ENCODE peak calls at places on chromosomes 7 and 10, in seven cellular contexts. One of them, this sample, is unnamed. For H3K4me1, the result is how much of the 10 kb centered on the place peaks cover.

GRCh38 chr10:131270461-131271190 is 40.9 kb downstream of the TCERG1L start:
- DNase-seq in A549: no peak
- DNase-seq in tibial artery: no peak
- DNase-seq in MM.1S: no peak
- DNase-seq in stomach: no peak
- DNase-seq in lung: no peak
- DNase-seq in psoas muscle: no peak
- DNase-seq in this sample: no peak

GRCh38 chr10:14617125-14617524 is 157.6 kb downstream of the FAM107B start:
- DNase-seq in A549: no peak
- DNase-seq in tibial artery: no peak
- DNase-seq in MM.1S: no peak
- DNase-seq in stomach: no peak
- DNase-seq in lung: no peak
- DNase-seq in psoas muscle: no peak
- DNase-seq in this sample: no peak

GRCh38 chr7:3861941-3862340 is 560.9 kb downstream of the SDK1 start:
- DNase-seq in A549: no peak
- DNase-seq in tibial artery: peak
- DNase-seq in MM.1S: no peak
- DNase-seq in stomach: no peak
- DNase-seq in lung: peak
- DNase-seq in psoas muscle: no peak
- DNase-seq in this sample: peak

GRCh38 chr7:148304456-148304855 is 286.1 kb upstream of the C7orf33 start:
- DNase-seq in A549: no peak
- DNase-seq in tibial artery: no peak
- DNase-seq in MM.1S: peak
- DNase-seq in stomach: no peak
- DNase-seq in lung: no peak
- DNase-seq in psoas muscle: no peak
- DNase-seq in this sample: no peak

GRCh38 chr10:29619273-29619672 is 15.5 kb downstream of the SVIL start:
- DNase-seq in A549: peak
- DNase-seq in tibial artery: no peak
- DNase-seq in MM.1S: no peak
- DNase-seq in stomach: no peak
- DNase-seq in lung: no peak
- DNase-seq in psoas muscle: no peak
- DNase-seq in this sample: no peak

GRCh38 chr10:123579675-123580074 is 86.5 kb upstream of the GPR26 start:
- DNase-seq in A549: no peak
- DNase-seq in tibial artery: no peak
- DNase-seq in MM.1S: no peak
- DNase-seq in stomach: no peak
- DNase-seq in lung: no peak
- DNase-seq in psoas muscle: no peak
- DNase-seq in this sample: no peak

GRCh38 chr7:34823650-34824258 is 165.7 kb downstream of the NPSR1 start:
- DNase-seq in A549: peak
- DNase-seq in tibial artery: no peak
- DNase-seq in MM.1S: peak
- DNase-seq in stomach: peak
- DNase-seq in lung: peak
- DNase-seq in psoas muscle: peak
- DNase-seq in this sample: peak

GRCh38 chr10:126157127-126157526 is 231.2 kb downstream of the ADAM12 start:
- DNase-seq in A549: no peak
- DNase-seq in tibial artery: no peak
- DNase-seq in MM.1S: no peak
- DNase-seq in stomach: no peak
- DNase-seq in lung: no peak
- DNase-seq in psoas muscle: no peak
- DNase-seq in this sample: no peak

GRCh38 chr10:125156739-125157472 is 3.5 kb downstream of the CTBP2 start:
- DNase-seq in A549: no peak
- DNase-seq in tibial artery: no peak
- DNase-seq in MM.1S: no peak
- DNase-seq in stomach: peak
- DNase-seq in lung: no peak
- DNase-seq in psoas muscle: no peak
- DNase-seq in this sample: no peak

GRCh38 chr10:86715156-86715795 is 41.1 kb upstream of the BMPR1A start:
- DNase-seq in A549: no peak
- DNase-seq in tibial artery: peak
- DNase-seq in MM.1S: no peak
- DNase-seq in stomach: no peak
- DNase-seq in lung: no peak
- DNase-seq in psoas muscle: no peak
- DNase-seq in this sample: no peak

GRCh38 chr7:20331231-20331880 is 656 bp downstream of the ITGB8 start:
- DNase-seq in A549: no peak
- DNase-seq in tibial artery: peak
- DNase-seq in MM.1S: peak
- DNase-seq in stomach: peak
- DNase-seq in lung: peak
- DNase-seq in psoas muscle: peak
- DNase-seq in this sample: peak

GRCh38 chr7:15199482-15199881 is 296.9 kb upstream of the DGKB start:
- DNase-seq in A549: no peak
- DNase-seq in tibial artery: no peak
- DNase-seq in MM.1S: peak
- DNase-seq in stomach: no peak
- DNase-seq in lung: no peak
- DNase-seq in psoas muscle: no peak
- DNase-seq in this sample: no peak

GRCh38 chr7:22356855-22357310 is at the start of gene RAPGEF5:
- DNase-seq in A549: peak
- DNase-seq in tibial artery: no peak
- DNase-seq in MM.1S: peak
- DNase-seq in stomach: peak
- DNase-seq in lung: no peak
- DNase-seq in psoas muscle: no peak
- DNase-seq in this sample: peak

GRCh38 chr10:923844-924523 is 7.5 kb downstream of the LARP4B start:
- DNase-seq in A549: no peak
- DNase-seq in tibial artery: no peak
- DNase-seq in MM.1S: no peak
- DNase-seq in stomach: no peak
- DNase-seq in lung: no peak
- DNase-seq in psoas muscle: no peak
- DNase-seq in this sample: no peak

GRCh38 chr7:151491859-151492258 is 27.8 kb downstream of the RHEB start:
- DNase-seq in A549: peak
- DNase-seq in tibial artery: no peak
- DNase-seq in MM.1S: no peak
- DNase-seq in stomach: no peak
- DNase-seq in lung: no peak
- DNase-seq in psoas muscle: no peak
- DNase-seq in this sample: no peak

GRCh38 chr10:14649739-14650138 is 125.0 kb downstream of the FAM107B start:
- DNase-seq in A549: no peak
- DNase-seq in tibial artery: no peak
- DNase-seq in MM.1S: no peak
- DNase-seq in stomach: no peak
- DNase-seq in lung: no peak
- DNase-seq in psoas muscle: no peak
- DNase-seq in this sample: no peak

GRCh38 chr10:133096616-133097269 is 9.0 kb downstream of the ADGRA1 start:
- DNase-seq in A549: no peak
- DNase-seq in tibial artery: no peak
- DNase-seq in MM.1S: no peak
- DNase-seq in stomach: no peak
- DNase-seq in lung: no peak
- DNase-seq in psoas muscle: no peak
- DNase-seq in this sample: no peak

GRCh38 chr7:128909605-128910568 is 622 bp downstream of the KCP start:
- DNase-seq in A549: no peak
- DNase-seq in tibial artery: no peak
- DNase-seq in MM.1S: no peak
- DNase-seq in stomach: no peak
- DNase-seq in lung: no peak
- DNase-seq in psoas muscle: no peak
- DNase-seq in this sample: peak

GRCh38 chr7:41367967-41368882 is 334.7 kb downstream of the INHBA start:
- DNase-seq in A549: no peak
- DNase-seq in tibial artery: no peak
- DNase-seq in MM.1S: no peak
- DNase-seq in stomach: no peak
- DNase-seq in lung: no peak
- DNase-seq in psoas muscle: no peak
- DNase-seq in this sample: no peak

GRCh38 chr7:73977626-73978618 is 50.1 kb upstream of the ELN start:
- DNase-seq in A549: no peak
- DNase-seq in tibial artery: peak
- DNase-seq in MM.1S: no peak
- DNase-seq in stomach: no peak
- DNase-seq in lung: no peak
- DNase-seq in psoas muscle: peak
- DNase-seq in this sample: no peak

GRCh38 chr10:4246881-4247358 is 461.9 kb upstream of the KLF6 start:
- DNase-seq in A549: no peak
- DNase-seq in tibial artery: no peak
- DNase-seq in MM.1S: no peak
- DNase-seq in stomach: no peak
- DNase-seq in lung: no peak
- DNase-seq in psoas muscle: no peak
- DNase-seq in this sample: no peak

GRCh38 chr10:48608279-48608681 is 3.4 kb upstream of the ARHGAP22 start:
- DNase-seq in A549: peak
- DNase-seq in tibial artery: no peak
- DNase-seq in MM.1S: peak
- DNase-seq in stomach: peak
- DNase-seq in lung: peak
- DNase-seq in psoas muscle: no peak
- DNase-seq in this sample: peak

GRCh38 chr7:107471292-107472070 is 1.6 kb downstream of the GPR22 start:
- DNase-seq in A549: no peak
- DNase-seq in tibial artery: no peak
- DNase-seq in MM.1S: no peak
- DNase-seq in stomach: no peak
- DNase-seq in lung: no peak
- DNase-seq in psoas muscle: no peak
- DNase-seq in this sample: no peak
- TF ChIP-seq CTCF in A549: no peak
- TF ChIP-seq CTCF in tibial artery: no peak
- TF ChIP-seq CTCF in MM.1S: no peak
- TF ChIP-seq CTCF in stomach: no peak
- TF ChIP-seq CTCF in lung: no peak
- TF ChIP-seq CTCF in psoas muscle: no peak
- TF ChIP-seq CTCF in this sample: no peak

GRCh38 chr7:55135462-55135861 is 116.6 kb downstream of the EGFR start:
- DNase-seq in A549: no peak
- DNase-seq in tibial artery: no peak
- DNase-seq in MM.1S: no peak
- DNase-seq in stomach: no peak
- DNase-seq in lung: no peak
- DNase-seq in psoas muscle: no peak
- DNase-seq in this sample: no peak
- H3K4me1 ChIP-seq in A549: under half
- H3K4me1 ChIP-seq in tibial artery: under half
- H3K4me1 ChIP-seq in MM.1S: under half
- H3K4me1 ChIP-seq in stomach: under half
- H3K4me1 ChIP-seq in lung: under half
- H3K4me1 ChIP-seq in psoas muscle: half or more
- H3K4me1 ChIP-seq in this sample: under half

GRCh38 chr10:110394898-110395297 is 90.2 kb upstream of the SMNDC1 start:
- DNase-seq in A549: no peak
- DNase-seq in tibial artery: no peak
- DNase-seq in MM.1S: no peak
- DNase-seq in stomach: no peak
- DNase-seq in lung: no peak
- DNase-seq in psoas muscle: no peak
- DNase-seq in this sample: no peak
- H3K27ac ChIP-seq in A549: peak
- H3K27ac ChIP-seq in tibial artery: no peak
- H3K27ac ChIP-seq in MM.1S: peak
- H3K27ac ChIP-seq in stomach: no peak
- H3K27ac ChIP-seq in lung: no peak
- H3K27ac ChIP-seq in psoas muscle: no peak
- H3K27ac ChIP-seq in this sample: no peak

DNA sequence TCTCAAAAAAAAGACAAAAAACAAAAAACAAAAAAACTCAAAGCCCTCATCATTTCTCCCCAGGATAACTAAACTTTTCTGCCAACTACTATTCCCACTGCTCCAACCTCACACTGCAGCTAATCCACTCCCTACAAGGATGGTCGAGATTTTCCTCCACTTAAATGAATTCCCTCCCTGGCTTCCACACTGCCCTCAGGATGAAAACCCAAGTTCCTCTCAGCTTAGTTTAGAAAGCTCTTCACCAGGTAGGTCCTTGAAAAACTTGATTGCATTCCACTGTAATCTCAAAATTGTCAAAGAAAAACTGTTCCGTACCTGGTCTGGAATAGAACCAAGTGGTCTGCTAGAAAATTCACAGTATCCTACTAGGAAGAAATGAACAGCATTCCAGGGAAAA is 294.3 kb upstream of the KLF14 start:
- DNase-seq in A549: no peak
- DNase-seq in tibial artery: no peak
- DNase-seq in MM.1S: no peak
- DNase-seq in stomach: no peak
- DNase-seq in lung: no peak
- DNase-seq in psoas muscle: no peak
- DNase-seq in this sample: no peak
- TF ChIP-seq CTCF in A549: no peak
- TF ChIP-seq CTCF in tibial artery: no peak
- TF ChIP-seq CTCF in MM.1S: no peak
- TF ChIP-seq CTCF in stomach: no peak
- TF ChIP-seq CTCF in lung: no peak
- TF ChIP-seq CTCF in psoas muscle: no peak
- TF ChIP-seq CTCF in this sample: no peak

GRCh38 chr10:101064415-101065030 is 2.7 kb downstream of the KAZALD1 start:
- DNase-seq in A549: no peak
- DNase-seq in tibial artery: no peak
- DNase-seq in MM.1S: peak
- DNase-seq in stomach: no peak
- DNase-seq in lung: no peak
- DNase-seq in psoas muscle: no peak
- DNase-seq in this sample: no peak
- H3K4me1 ChIP-seq in A549: under half
- H3K4me1 ChIP-seq in tibial artery: under half
- H3K4me1 ChIP-seq in MM.1S: under half
- H3K4me1 ChIP-seq in stomach: half or more
- H3K4me1 ChIP-seq in lung: under half
- H3K4me1 ChIP-seq in psoas muscle: under half
- H3K4me1 ChIP-seq in this sample: half or more